ENCODE peak calls at places on chromosomes 7 and 10, in seven cellular contexts. One of them, this sample, is unnamed.

GRCh38 chr7:22357311-22358175 is 589 bp upstream of the RAPGEF5 start:
- DNase-seq in hepatocyte: peak
- DNase-seq in A549: peak
- DNase-seq in activated naive CD4-positive, alpha-beta T cell treated with anti-CD3 and anti-CD28 coated beads, Interleukin-2, amount 10 ng/mL, durations not matched to agents 7 days and 5 days: no peak
- DNase-seq in thyroid gland: peak
- DNase-seq in neural progenitor cell: peak
- DNase-seq in Ammon's horn: no peak
- DNase-seq in this sample: peak

GRCh38 chr7:128783143-128783799 is 7.7 kb upstream of the OPN1SW start:
- DNase-seq in hepatocyte: peak
- DNase-seq in A549: peak
- DNase-seq in activated naive CD4-positive, alpha-beta T cell treated with anti-CD3 and anti-CD28 coated beads, Interleukin-2, amount 10 ng/mL, durations not matched to agents 7 days and 5 days: no peak
- DNase-seq in thyroid gland: peak
- DNase-seq in neural progenitor cell: peak
- DNase-seq in Ammon's horn: peak
- DNase-seq in this sample: peak

GRCh38 chr10:97911217-97911616 is 61.6 kb downstream of the GOLGA7B start:
- DNase-seq in hepatocyte: no peak
- DNase-seq in A549: no peak
- DNase-seq in activated naive CD4-positive, alpha-beta T cell treated with anti-CD3 and anti-CD28 coated beads, Interleukin-2, amount 10 ng/mL, durations not matched to agents 7 days and 5 days: no peak
- DNase-seq in thyroid gland: no peak
- DNase-seq in neural progenitor cell: no peak
- DNase-seq in Ammon's horn: no peak
- DNase-seq in this sample: no peak

GRCh38 chr7:150388709-150389531 is 9.8 kb downstream of the ZNF775 start:
- DNase-seq in hepatocyte: peak
- DNase-seq in A549: no peak
- DNase-seq in activated naive CD4-positive, alpha-beta T cell treated with anti-CD3 and anti-CD28 coated beads, Interleukin-2, amount 10 ng/mL, durations not matched to agents 7 days and 5 days: no peak
- DNase-seq in thyroid gland: peak
- DNase-seq in neural progenitor cell: peak
- DNase-seq in Ammon's horn: peak
- DNase-seq in this sample: peak

GRCh38 chr7:4725014-4725951 is 43.2 kb downstream of the FOXK1 start:
- DNase-seq in hepatocyte: no peak
- DNase-seq in A549: peak
- DNase-seq in activated naive CD4-positive, alpha-beta T cell treated with anti-CD3 and anti-CD28 coated beads, Interleukin-2, amount 10 ng/mL, durations not matched to agents 7 days and 5 days: peak
- DNase-seq in thyroid gland: peak
- DNase-seq in neural progenitor cell: peak
- DNase-seq in Ammon's horn: peak
- DNase-seq in this sample: peak

GRCh38 chr10:102055647-102056419 is at the start of gene ARMH3:
- DNase-seq in hepatocyte: peak
- DNase-seq in A549: peak
- DNase-seq in activated naive CD4-positive, alpha-beta T cell treated with anti-CD3 and anti-CD28 coated beads, Interleukin-2, amount 10 ng/mL, durations not matched to agents 7 days and 5 days: peak
- DNase-seq in thyroid gland: peak
- DNase-seq in neural progenitor cell: peak
- DNase-seq in Ammon's horn: peak
- DNase-seq in this sample: peak

GRCh38 chr10:8235253-8236027 is 181.0 kb downstream of the GATA3 start:
- DNase-seq in hepatocyte: no peak
- DNase-seq in A549: no peak
- DNase-seq in activated naive CD4-positive, alpha-beta T cell treated with anti-CD3 and anti-CD28 coated beads, Interleukin-2, amount 10 ng/mL, durations not matched to agents 7 days and 5 days: no peak
- DNase-seq in thyroid gland: no peak
- DNase-seq in neural progenitor cell: no peak
- DNase-seq in Ammon's horn: no peak
- DNase-seq in this sample: no peak

GRCh38 chr10:112565434-112566053 is 118.5 kb downstream of the VTI1A start:
- DNase-seq in hepatocyte: peak
- DNase-seq in A549: peak
- DNase-seq in activated naive CD4-positive, alpha-beta T cell treated with anti-CD3 and anti-CD28 coated beads, Interleukin-2, amount 10 ng/mL, durations not matched to agents 7 days and 5 days: peak
- DNase-seq in thyroid gland: peak
- DNase-seq in neural progenitor cell: peak
- DNase-seq in Ammon's horn: peak
- DNase-seq in this sample: peak

GRCh38 chr10:60549686-60550085 is 160.0 kb upstream of the ANK3 start:
- DNase-seq in hepatocyte: peak
- DNase-seq in A549: peak
- DNase-seq in activated naive CD4-positive, alpha-beta T cell treated with anti-CD3 and anti-CD28 coated beads, Interleukin-2, amount 10 ng/mL, durations not matched to agents 7 days and 5 days: no peak
- DNase-seq in thyroid gland: no peak
- DNase-seq in neural progenitor cell: no peak
- DNase-seq in Ammon's horn: no peak
- DNase-seq in this sample: peak

GRCh38 chr7:131034166-131034881 is 293.4 kb upstream of the MKLN1 start:
- DNase-seq in hepatocyte: no peak
- DNase-seq in A549: no peak
- DNase-seq in activated naive CD4-positive, alpha-beta T cell treated with anti-CD3 and anti-CD28 coated beads, Interleukin-2, amount 10 ng/mL, durations not matched to agents 7 days and 5 days: no peak
- DNase-seq in thyroid gland: peak
- DNase-seq in neural progenitor cell: no peak
- DNase-seq in Ammon's horn: peak
- DNase-seq in this sample: peak

GRCh38 chr7:105364748-105365147 is 24.0 kb downstream of the SRPK2 start:
- DNase-seq in hepatocyte: no peak
- DNase-seq in A549: no peak
- DNase-seq in activated naive CD4-positive, alpha-beta T cell treated with anti-CD3 and anti-CD28 coated beads, Interleukin-2, amount 10 ng/mL, durations not matched to agents 7 days and 5 days: no peak
- DNase-seq in thyroid gland: no peak
- DNase-seq in neural progenitor cell: no peak
- DNase-seq in Ammon's horn: no peak
- DNase-seq in this sample: no peak

GRCh38 chr7:79936281-79936983 is 198.2 kb upstream of the GNAI1 start:
- DNase-seq in hepatocyte: no peak
- DNase-seq in A549: no peak
- DNase-seq in activated naive CD4-positive, alpha-beta T cell treated with anti-CD3 and anti-CD28 coated beads, Interleukin-2, amount 10 ng/mL, durations not matched to agents 7 days and 5 days: no peak
- DNase-seq in thyroid gland: no peak
- DNase-seq in neural progenitor cell: no peak
- DNase-seq in Ammon's horn: no peak
- DNase-seq in this sample: no peak

GRCh38 chr7:120988591-120989299 is at the start of gene CPED1:
- DNase-seq in hepatocyte: peak
- DNase-seq in A549: peak
- DNase-seq in activated naive CD4-positive, alpha-beta T cell treated with anti-CD3 and anti-CD28 coated beads, Interleukin-2, amount 10 ng/mL, durations not matched to agents 7 days and 5 days: peak
- DNase-seq in thyroid gland: peak
- DNase-seq in neural progenitor cell: peak
- DNase-seq in Ammon's horn: peak
- DNase-seq in this sample: peak